ENCODE peak calls at places on chromosome X, in seven cellular contexts. M is IMR-90; I is sigmoid colon; E is endodermal cell; Z is CD8-positive, alpha-beta T cell; S is heart left ventricle; V is heart right ventricle. D is an unnamed sample.

GRCh38 chrX:110442631-110443030 is 84.0 kb downstream of the RTL9 start:
- DNase-seq in M (peak; percentile 11), I (no peak), E (peak; percentile 79), Z (no peak), S (no peak), V (no peak), D (peak; percentile 80)

GRCh38 chrX:10536744-10537143 is 83.6 kb downstream of the MID1 start:
- DNase-seq in M (no peak), I (no peak), E (no peak), Z (no peak), S (no peak), V (no peak), D (no peak)

GRCh38 chrX:38929966-38930421 is 128.7 kb downstream of the MID1IP1 start:
- DNase-seq in M (peak; percentile 87), I (peak; percentile 74), E (no peak), Z (no peak), S (no peak), V (no peak), D (peak; percentile 43)

GRCh38 chrX:28550331-28550872 is 36.8 kb upstream of the IL1RAPL1 start:
- DNase-seq in M (no peak), I (no peak), E (no peak), Z (no peak), S (no peak), V (no peak), D (no peak)

GRCh38 chrX:14056201-14056600 is 26.5 kb upstream of the GEMIN8 start:
- DNase-seq in M (peak; percentile 2), I (no peak), E (no peak), Z (no peak), S (no peak), V (no peak), D (no peak)

GRCh38 chrX:42195506-42195905 is 272.2 kb upstream of the CASK start:
- DNase-seq in M (no peak), I (no peak), E (peak; percentile 59), Z (no peak), S (no peak), V (no peak), D (no peak)

GRCh38 chrX:31653395-31653794 is 581.6 kb upstream of the FTHL17 start:
- DNase-seq in M (no peak), I (no peak), E (no peak), Z (no peak), S (no peak), V (no peak), D (no peak)

GRCh38 chrX:71292669-71293379 is 8.7 kb upstream of the ITGB1BP2 start:
- DNase-seq in M (peak; percentile 72), I (no peak), E (no peak), Z (no peak), S (no peak), V (no peak), D (no peak)

GRCh38 chrX:155662297-155662696 is 49.5 kb upstream of the TMLHE start:
- DNase-seq in M (no peak), I (no peak), E (peak; percentile 44), Z (no peak), S (no peak), V (no peak), D (peak; percentile 21)

GRCh38 chrX:113195949-113196348 is 355.3 kb upstream of the AMOT start:
- DNase-seq in M (no peak), I (no peak), E (no peak), Z (no peak), S (no peak), V (no peak), D (no peak)

GRCh38 chrX:106649523-106650428 is 38.0 kb downstream of the RADX start:
- DNase-seq in M (no peak), I (no peak), E (no peak), Z (no peak), S (no peak), V (no peak), D (peak; percentile 74)

GRCh38 chrX:30751497-30751896 is 98.3 kb downstream of the GK start:
- DNase-seq in M (no peak), I (no peak), E (no peak), Z (no peak), S (no peak), V (no peak), D (no peak)

GRCh38 chrX:19544693-19545305 is 29.5 kb upstream of the MAP3K15 start:
- DNase-seq in M (peak; percentile 70), I (no peak), E (peak; percentile 73), Z (no peak), S (peak; percentile 23), V (peak; percentile 22), D (peak; percentile 55)

GRCh38 chrX:115408736-115409390 is 119.3 kb downstream of the LUZP4 start:
- DNase-seq in M (peak; percentile 40), I (no peak), E (no peak), Z (no peak), S (no peak), V (no peak), D (no peak)

GRCh38 chrX:74132265-74132664 is 171.7 kb upstream of the ZCCHC13 start:
- DNase-seq in M (no peak), I (no peak), E (no peak), Z (no peak), S (no peak), V (no peak), D (no peak)

GRCh38 chrX:137031517-137032377 is 2.0 kb downstream of the GPR101 start:
- DNase-seq in M (peak; percentile 10), I (no peak), E (peak; percentile 68), Z (no peak), S (no peak), V (no peak), D (peak; percentile 36)

GRCh38 chrX:7084841-7085240 is 62.7 kb upstream of the STS start:
- DNase-seq in M (no peak), I (no peak), E (no peak), Z (no peak), S (no peak), V (no peak), D (no peak)

GRCh38 chrX:53685711-53686110 is 808 bp downstream of the HUWE1 start:
- DNase-seq in M (peak; percentile 1), I (no peak), E (no peak), Z (no peak), S (no peak), V (no peak), D (no peak)

GRCh38 chrX:136185409-136186022 is 38.2 kb downstream of the FHL1 start:
- DNase-seq in M (peak; percentile 47), I (no peak), E (no peak), Z (no peak), S (no peak), V (no peak), D (no peak)

DNA sequence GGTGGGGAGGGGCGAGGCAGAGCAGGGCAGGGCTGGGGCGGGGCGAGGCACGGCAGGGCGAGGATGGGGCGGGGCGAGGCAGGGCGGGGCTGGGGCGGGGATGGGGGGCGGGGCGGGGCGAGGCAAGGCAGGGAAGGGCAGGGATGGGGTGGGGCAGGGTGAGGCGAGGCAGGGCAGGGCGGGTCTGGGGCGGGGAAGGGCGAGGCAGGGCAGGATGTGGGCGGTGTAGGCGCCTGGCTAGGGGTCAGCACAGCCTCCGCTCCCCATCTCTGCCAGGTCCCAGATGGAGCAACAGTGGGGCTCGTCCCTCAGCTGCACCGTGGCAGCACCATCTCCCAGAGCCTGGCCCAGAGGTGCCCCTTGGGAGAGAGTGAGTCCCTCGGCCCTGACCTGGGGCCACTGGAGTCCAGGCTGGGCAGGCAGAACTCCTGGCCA is 4.2 kb upstream of the SRPK3 start:
- DNase-seq in M (no peak), I (peak; percentile 36), E (no peak), Z (no peak), S (no peak), V (no peak), D (no peak)
- H3K4me1 ChIP-seq in M (no peaks in the 10 kb centered on the region), I (no peaks in the 10 kb centered on the region), E (no peaks in the 10 kb centered on the region), Z (no peaks in the 10 kb centered on the region), S (no peaks in the 10 kb centered on the region), V (peaks cover 17% of the 10 kb centered on the region), D (no peaks in the 10 kb centered on the region)

DNA sequence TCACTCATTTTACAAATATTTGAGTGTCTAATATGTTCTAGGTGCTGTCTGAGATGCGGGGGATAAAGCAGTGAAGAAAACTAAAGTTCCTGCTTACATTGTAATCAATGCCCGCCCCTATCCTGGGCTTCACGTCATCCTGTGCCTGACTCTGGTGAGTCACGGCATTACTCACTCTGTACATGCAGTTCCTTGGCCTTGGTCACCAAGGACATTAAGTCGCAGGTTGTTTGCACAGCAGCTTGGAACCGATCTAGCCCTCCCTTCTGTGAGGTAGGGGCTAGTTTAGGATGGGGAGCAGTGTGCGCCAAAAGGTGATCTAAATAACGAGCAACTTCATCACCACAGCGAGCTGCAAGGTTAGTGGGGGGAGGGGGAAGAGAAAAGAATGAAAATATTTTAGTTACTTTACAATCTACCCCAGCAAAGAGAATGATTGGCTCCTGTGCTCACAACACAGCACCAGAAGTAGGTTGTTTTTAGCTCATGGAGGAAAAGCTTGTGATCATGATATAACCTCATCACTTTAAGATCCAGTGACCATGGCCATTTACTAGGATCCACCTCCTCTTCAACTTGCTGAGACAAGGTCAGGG is 48.0 kb upstream of the HDAC8 start:
- DNase-seq in M (peak; percentile 89), I (peak; percentile 63), E (no peak), Z (no peak), S (peak; percentile 37), V (peak; percentile 36), D (no peak)
- H3K4me3 ChIP-seq in M (peak overlapping the region; percentile 29), I (no peak overlapping the region), E (no peak overlapping the region), Z (no peak overlapping the region), S (no peak overlapping the region), V (no peak overlapping the region), D (no peak overlapping the region)

DNA sequence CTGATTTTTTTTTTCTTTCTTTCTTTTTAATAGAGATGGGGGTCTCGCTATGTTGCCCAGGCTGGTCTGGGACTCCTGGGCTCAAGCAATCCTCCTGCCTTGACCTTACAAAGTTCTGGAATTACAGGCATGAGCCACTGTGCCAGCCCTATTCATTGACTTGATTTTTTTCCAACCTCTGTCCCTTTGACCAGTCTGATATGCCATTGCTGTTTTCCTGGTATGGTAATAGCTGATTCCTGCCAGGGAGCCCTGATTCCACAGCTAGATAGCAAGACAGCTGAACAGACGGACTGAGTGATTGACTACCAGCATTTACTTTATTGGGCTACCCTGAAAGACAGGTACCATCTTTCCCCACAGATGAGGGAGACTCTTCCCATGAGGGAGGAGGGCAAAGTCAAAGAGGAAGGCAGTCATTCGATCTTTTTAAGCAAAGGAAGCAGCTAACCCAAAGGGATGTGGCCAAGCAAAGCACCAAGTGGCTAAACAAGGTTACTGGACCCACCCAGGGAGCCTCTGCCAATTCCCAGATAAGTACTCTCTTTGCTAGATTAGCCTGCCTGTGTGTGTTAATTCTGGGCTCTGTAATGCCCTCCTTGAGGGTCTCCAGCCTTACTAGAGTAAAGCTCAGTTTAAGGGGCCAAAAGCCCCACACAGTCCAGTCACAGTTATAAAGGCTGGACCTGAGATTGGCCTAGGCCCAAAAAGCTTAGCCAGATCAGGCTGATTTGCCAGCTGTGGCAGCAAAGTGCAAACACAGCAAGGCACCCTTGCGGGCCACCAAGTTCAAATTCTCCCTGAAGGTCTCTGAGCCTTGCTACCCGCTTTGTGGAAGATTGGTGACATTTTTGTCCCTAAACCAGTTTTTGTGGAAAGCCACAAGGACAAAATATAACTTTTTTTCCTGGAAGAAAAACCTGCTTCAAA is 192.4 kb upstream of the GPC4 start:
- DNase-seq in M (no peak), I (no peak), E (no peak), Z (no peak), S (no peak), V (no peak), D (peak; percentile 51)
- H3K4me1 ChIP-seq in M (no peaks in the 10 kb centered on the region), I (no peaks in the 10 kb centered on the region), E (no peaks in the 10 kb centered on the region), Z (no peaks in the 10 kb centered on the region), S (no peaks in the 10 kb centered on the region), V (peaks cover 12% of the 10 kb centered on the region), D (peaks cover 41% of the 10 kb centered on the region)

DNA sequence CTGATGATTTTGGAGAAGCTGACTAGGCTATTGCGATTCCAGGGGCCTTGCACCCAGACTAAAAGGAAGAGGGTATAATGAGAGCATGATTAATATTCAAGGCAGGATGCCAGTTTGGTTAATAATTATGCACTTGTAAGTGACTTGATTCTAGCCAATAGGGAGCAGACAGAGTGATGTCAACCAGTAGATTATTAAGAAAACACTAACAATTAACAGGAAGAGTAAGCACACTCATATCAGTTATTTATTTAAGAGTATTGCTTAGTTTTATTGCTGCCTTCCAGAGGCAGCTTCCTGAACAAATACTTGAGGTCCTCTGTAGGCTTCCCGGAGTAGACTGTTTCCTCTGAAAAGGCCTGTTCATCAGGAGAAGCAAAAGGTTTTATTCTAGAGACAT is 129.2 kb upstream of the AFF2 start:
- DNase-seq in M (no peak), I (no peak), E (no peak), Z (no peak), S (no peak), V (no peak), D (no peak)
- H3K4me3 ChIP-seq in M (no peak overlapping the region), I (no peak overlapping the region), E (no peak overlapping the region), Z (no peak overlapping the region), S (no peak overlapping the region), V (no peak overlapping the region), D (no peak overlapping the region)